ENCODE peak calls at places on chromosomes 16 and 17, in five cellular contexts. One of them, this sample, is unnamed.

GRCh38 chr17:57523926-57524634 is 221.0 kb downstream of the CCDC182 start:
- DNase-seq in GM12878: no peak
- DNase-seq in SK-N-SH: no peak
- DNase-seq in GM12891: no peak
- DNase-seq in K562: no peak
- DNase-seq in this sample: no peak

GRCh38 chr17:63930951-63931575 is 1.1 kb downstream of the CD79B start:
- DNase-seq in GM12891: peak; percentile 66
- DNase-seq in SK-N-SH: peak; percentile 50
- DNase-seq in K562: peak; percentile 60
- DNase-seq in GM12878: no peak
- DNase-seq in this sample: no peak

GRCh38 chr17:60747069-60747808 is 69.6 kb downstream of the BCAS3 start:
- DNase-seq in GM12878: no peak
- DNase-seq in GM12891: no peak
- DNase-seq in SK-N-SH: no peak
- DNase-seq in K562: no peak
- DNase-seq in this sample: no peak

GRCh38 chr17:5069724-5070123 is 8.5 kb upstream of the ZFP3 start:
- DNase-seq in K562: no peak
- DNase-seq in GM12878: no peak
- DNase-seq in GM12891: no peak
- DNase-seq in SK-N-SH: no peak
- DNase-seq in this sample: peak; percentile 89

GRCh38 chr16:81946206-81946605 is 65.1 kb downstream of the SDR42E1 start:
- DNase-seq in SK-N-SH: no peak
- DNase-seq in K562: no peak
- DNase-seq in GM12878: no peak
- DNase-seq in GM12891: no peak
- DNase-seq in this sample: no peak

GRCh38 chr16:586645-587590 is 2.9 kb upstream of the RAB40C start:
- DNase-seq in GM12891: no peak
- DNase-seq in GM12878: no peak
- DNase-seq in SK-N-SH: no peak
- DNase-seq in K562: no peak
- DNase-seq in this sample: no peak

GRCh38 chr17:64992325-64992802 is 64.2 kb downstream of the GNA13 start:
- DNase-seq in GM12891: no peak
- DNase-seq in GM12878: no peak
- DNase-seq in K562: no peak
- DNase-seq in SK-N-SH: no peak
- DNase-seq in this sample: peak; percentile 59

GRCh38 chr16:27579086-27579980 is 29.4 kb downstream of the KATNIP start:
- DNase-seq in GM12878: no peak
- DNase-seq in GM12891: no peak
- DNase-seq in K562: no peak
- DNase-seq in SK-N-SH: no peak
- DNase-seq in this sample: peak; percentile 89

GRCh38 chr17:74061758-74062157 is 141.7 kb upstream of the RPL38 start:
- DNase-seq in GM12891: no peak
- DNase-seq in K562: no peak
- DNase-seq in GM12878: no peak
- DNase-seq in SK-N-SH: no peak
- DNase-seq in this sample: no peak

GRCh38 chr16:23640669-23640958 is 496 bp downstream of the PALB2 start:
- DNase-seq in GM12891: peak; percentile 9
- DNase-seq in SK-N-SH: peak; percentile 41
- DNase-seq in GM12878: no peak
- DNase-seq in K562: peak; percentile 41
- DNase-seq in this sample: no peak

GRCh38 chr16:7161886-7162285 is 170.8 kb upstream of the RBFOX1 start:
- DNase-seq in SK-N-SH: no peak
- DNase-seq in K562: no peak
- DNase-seq in GM12878: no peak
- DNase-seq in GM12891: no peak
- DNase-seq in this sample: no peak

GRCh38 chr17:50560931-50561750 is 626 bp downstream of the CACNA1G start:
- DNase-seq in GM12878: no peak
- DNase-seq in GM12891: no peak
- DNase-seq in SK-N-SH: peak; percentile 66
- DNase-seq in K562: no peak
- DNase-seq in this sample: no peak

GRCh38 chr16:23410176-23410575 is 42.8 kb downstream of the COG7 start:
- DNase-seq in GM12891: no peak
- DNase-seq in SK-N-SH: no peak
- DNase-seq in K562: no peak
- DNase-seq in GM12878: no peak
- DNase-seq in this sample: no peak

GRCh38 chr17:55177914-55178217 is 86.9 kb upstream of the HLF start:
- DNase-seq in K562: no peak
- DNase-seq in GM12878: no peak
- DNase-seq in GM12891: no peak
- DNase-seq in SK-N-SH: no peak
- DNase-seq in this sample: no peak

GRCh38 chr17:37358098-37358829 is 17.5 kb upstream of the C17orf78 start:
- DNase-seq in SK-N-SH: peak; percentile 84
- DNase-seq in K562: peak; percentile 71
- DNase-seq in GM12878: no peak
- DNase-seq in GM12891: peak; percentile 42
- DNase-seq in this sample: peak; percentile 81

GRCh38 chr17:65794572-65794971 is 233.1 kb upstream of the AXIN2 start:
- DNase-seq in GM12878: no peak
- DNase-seq in K562: peak; percentile 38
- DNase-seq in GM12891: no peak
- DNase-seq in SK-N-SH: peak; percentile 43
- DNase-seq in this sample: peak; percentile 63

GRCh38 chr17:50479522-50480141 is 972 bp downstream of the RSAD1 start:
- DNase-seq in SK-N-SH: peak; percentile 95
- DNase-seq in K562: peak; percentile 83
- DNase-seq in GM12891: peak; percentile 75
- DNase-seq in GM12878: peak; percentile 32
- DNase-seq in this sample: peak; percentile 87

GRCh38 chr16:17138801-17139200 is 332.0 kb downstream of the XYLT1 start:
- DNase-seq in GM12891: no peak
- DNase-seq in SK-N-SH: no peak
- DNase-seq in K562: peak; percentile 52
- DNase-seq in GM12878: no peak
- DNase-seq in this sample: no peak

GRCh38 chr16:67654069-67654911 is 5.8 kb downstream of the ACD start:
- DNase-seq in K562: no peak
- DNase-seq in GM12891: no peak
- DNase-seq in SK-N-SH: no peak
- DNase-seq in GM12878: no peak
- DNase-seq in this sample: no peak

GRCh38 chr16:78742501-78743283 is 643.2 kb downstream of the WWOX start:
- DNase-seq in K562: peak; percentile 42
- DNase-seq in GM12878: peak; percentile 83
- DNase-seq in SK-N-SH: no peak
- DNase-seq in GM12891: no peak
- DNase-seq in this sample: no peak

GRCh38 chr17:49224198-49224996 is 6.2 kb downstream of the PHOSPHO1 start:
- DNase-seq in GM12891: no peak
- DNase-seq in GM12878: no peak
- DNase-seq in K562: no peak
- DNase-seq in SK-N-SH: peak; percentile 50
- DNase-seq in this sample: no peak

GRCh38 chr17:29572691-29573557 is 4.4 kb downstream of the TP53I13 start:
- DNase-seq in K562: peak; percentile 64
- DNase-seq in SK-N-SH: peak; percentile 89
- DNase-seq in GM12878: no peak
- DNase-seq in GM12891: peak; percentile 78
- DNase-seq in this sample: no peak

GRCh38 chr17:62627219-62627903 is at the start of gene MRC2:
- DNase-seq in GM12878: no peak
- DNase-seq in K562: peak; percentile 46
- DNase-seq in SK-N-SH: peak; percentile 93
- DNase-seq in GM12891: peak; percentile 71
- DNase-seq in this sample: no peak

GRCh38 chr17:38485146-38485468 is 56.8 kb downstream of the ARHGAP23 start:
- DNase-seq in GM12878: peak; percentile 21
- DNase-seq in K562: no peak
- DNase-seq in SK-N-SH: no peak
- DNase-seq in GM12891: no peak
- DNase-seq in this sample: no peak

GRCh38 chr17:28053725-28054124 is 11.2 kb downstream of the NLK start:
- DNase-seq in GM12878: no peak
- DNase-seq in K562: no peak
- DNase-seq in SK-N-SH: no peak
- DNase-seq in GM12891: no peak
- DNase-seq in this sample: no peak

GRCh38 chr17:49360796-49361128 is 1.3 kb downstream of the ZNF652 start:
- DNase-seq in K562: no peak
- DNase-seq in SK-N-SH: peak; percentile 52
- DNase-seq in GM12891: no peak
- DNase-seq in GM12878: no peak
- DNase-seq in this sample: no peak

GRCh38 chr17:65515959-65516948 is 45.2 kb downstream of the AXIN2 start:
- DNase-seq in SK-N-SH: no peak
- DNase-seq in GM12878: no peak
- DNase-seq in GM12891: no peak
- DNase-seq in K562: no peak
- DNase-seq in this sample: peak; percentile 99

GRCh38 chr17:42694524-42694923 is 12.2 kb downstream of the CNTNAP1 start:
- DNase-seq in K562: no peak
- DNase-seq in GM12891: no peak
- DNase-seq in GM12878: no peak
- DNase-seq in SK-N-SH: peak; percentile 6
- DNase-seq in this sample: no peak

GRCh38 chr16:85570735-85571562 is 42.2 kb upstream of the GSE1 start:
- DNase-seq in GM12878: peak; percentile 77
- DNase-seq in SK-N-SH: no peak
- DNase-seq in K562: peak; percentile 94
- DNase-seq in GM12891: peak; percentile 87
- DNase-seq in this sample: no peak

GRCh38 chr16:54568897-54569807 is 282.6 kb upstream of the IRX3 start:
- DNase-seq in GM12878: no peak
- DNase-seq in GM12891: no peak
- DNase-seq in K562: no peak
- DNase-seq in SK-N-SH: no peak
- DNase-seq in this sample: no peak

GRCh38 chr17:78805301-78805700 is 23.2 kb upstream of the CYTH1 start:
- DNase-seq in GM12891: no peak
- DNase-seq in K562: no peak
- DNase-seq in SK-N-SH: no peak
- DNase-seq in GM12878: no peak
- DNase-seq in this sample: no peak

GRCh38 chr17:83186226-83186625 is 106.8 kb downstream of the METRNL start:
- DNase-seq in K562: peak; percentile 46
- DNase-seq in GM12891: no peak
- DNase-seq in GM12878: no peak
- DNase-seq in SK-N-SH: no peak
- DNase-seq in this sample: peak; percentile 31
- TF ChIP-seq TAF1 in K562: no peak
- TF ChIP-seq TAF1 in GM12891: no peak
- TF ChIP-seq TAF1 in GM12878: no peak
- TF ChIP-seq TAF1 in SK-N-SH: no peak
- TF ChIP-seq TAF1 in this sample: no peak

GRCh38 chr17:59190806-59191205 is 19.0 kb upstream of the SMG8 start:
- DNase-seq in SK-N-SH: no peak
- DNase-seq in GM12878: no peak
- DNase-seq in GM12891: no peak
- DNase-seq in K562: no peak
- DNase-seq in this sample: no peak
- TF ChIP-seq TAF1 in SK-N-SH: no peak
- TF ChIP-seq TAF1 in GM12878: no peak
- TF ChIP-seq TAF1 in GM12891: no peak
- TF ChIP-seq TAF1 in K562: no peak
- TF ChIP-seq TAF1 in this sample: no peak

GRCh38 chr16:57380671-57381462 is 8.6 kb downstream of the CX3CL1 start:
- DNase-seq in GM12878: no peak
- DNase-seq in GM12891: no peak
- DNase-seq in K562: no peak
- DNase-seq in SK-N-SH: no peak
- DNase-seq in this sample: no peak
- TF ChIP-seq TAF1 in GM12878: no peak
- TF ChIP-seq TAF1 in GM12891: no peak
- TF ChIP-seq TAF1 in K562: no peak
- TF ChIP-seq TAF1 in SK-N-SH: no peak
- TF ChIP-seq TAF1 in this sample: no peak

GRCh38 chr16:84053237-84053636 is 10.6 kb upstream of the SLC38A8 start:
- DNase-seq in GM12891: no peak
- DNase-seq in K562: no peak
- DNase-seq in SK-N-SH: no peak
- DNase-seq in GM12878: no peak
- DNase-seq in this sample: no peak
- TF ChIP-seq TAF1 in GM12891: no peak
- TF ChIP-seq TAF1 in K562: no peak
- TF ChIP-seq TAF1 in SK-N-SH: no peak
- TF ChIP-seq TAF1 in GM12878: no peak
- TF ChIP-seq TAF1 in this sample: no peak

GRCh38 chr16:51181495-51181795 is 30.4 kb upstream of the SALL1 start:
- DNase-seq in GM12878: no peak
- DNase-seq in K562: no peak
- DNase-seq in GM12891: no peak
- DNase-seq in SK-N-SH: no peak
- DNase-seq in this sample: no peak
- TF ChIP-seq TAF1 in GM12878: no peak
- TF ChIP-seq TAF1 in K562: no peak
- TF ChIP-seq TAF1 in GM12891: no peak
- TF ChIP-seq TAF1 in SK-N-SH: no peak
- TF ChIP-seq TAF1 in this sample: no peak